ENCODE peak calls at places on chromosomes 11 and 22, in seven cellular contexts. One of them, this sample, is unnamed.

GRCh38 chr22:46220921-46221320 is 29.2 kb downstream of the CDPF1 start:
- DNase-seq in iris pigment epithelial cell: peak
- DNase-seq in epithelial cell of prostate: no peak
- DNase-seq in tibial nerve: no peak
- DNase-seq in NCI-H345: no peak
- DNase-seq in fibroblast of lung: peak
- DNase-seq in effector memory CD4-positive, alpha-beta T cell: no peak
- DNase-seq in this sample: peak

GRCh38 chr22:39470462-39471335 is 13.9 kb downstream of the MGAT3 start:
- DNase-seq in iris pigment epithelial cell: no peak
- DNase-seq in epithelial cell of prostate: no peak
- DNase-seq in tibial nerve: no peak
- DNase-seq in NCI-H345: no peak
- DNase-seq in fibroblast of lung: no peak
- DNase-seq in effector memory CD4-positive, alpha-beta T cell: no peak
- DNase-seq in this sample: no peak

GRCh38 chr11:1153951-1154487 is 3.7 kb upstream of the MUC5AC start:
- DNase-seq in iris pigment epithelial cell: peak
- DNase-seq in epithelial cell of prostate: no peak
- DNase-seq in tibial nerve: no peak
- DNase-seq in NCI-H345: no peak
- DNase-seq in fibroblast of lung: peak
- DNase-seq in effector memory CD4-positive, alpha-beta T cell: no peak
- DNase-seq in this sample: peak

GRCh38 chr11:48047616-48048015 is 67.3 kb downstream of the PTPRJ start:
- DNase-seq in iris pigment epithelial cell: peak
- DNase-seq in epithelial cell of prostate: no peak
- DNase-seq in tibial nerve: no peak
- DNase-seq in NCI-H345: no peak
- DNase-seq in fibroblast of lung: peak
- DNase-seq in effector memory CD4-positive, alpha-beta T cell: no peak
- DNase-seq in this sample: peak

GRCh38 chr11:33891714-33892327 is at the start of gene LMO2:
- DNase-seq in iris pigment epithelial cell: no peak
- DNase-seq in epithelial cell of prostate: no peak
- DNase-seq in tibial nerve: no peak
- DNase-seq in NCI-H345: peak
- DNase-seq in fibroblast of lung: no peak
- DNase-seq in effector memory CD4-positive, alpha-beta T cell: no peak
- DNase-seq in this sample: no peak

GRCh38 chr11:129625930-129626329 is 189.7 kb upstream of the TMEM45B start:
- DNase-seq in iris pigment epithelial cell: no peak
- DNase-seq in epithelial cell of prostate: no peak
- DNase-seq in tibial nerve: no peak
- DNase-seq in NCI-H345: peak
- DNase-seq in fibroblast of lung: no peak
- DNase-seq in effector memory CD4-positive, alpha-beta T cell: no peak
- DNase-seq in this sample: no peak

GRCh38 chr11:131734871-131735270 is 364.5 kb downstream of the NTM start:
- DNase-seq in iris pigment epithelial cell: no peak
- DNase-seq in epithelial cell of prostate: no peak
- DNase-seq in tibial nerve: no peak
- DNase-seq in NCI-H345: peak
- DNase-seq in fibroblast of lung: no peak
- DNase-seq in effector memory CD4-positive, alpha-beta T cell: no peak
- DNase-seq in this sample: no peak

GRCh38 chr22:20545681-20546521 is 38.5 kb downstream of the MED15 start:
- DNase-seq in iris pigment epithelial cell: no peak
- DNase-seq in epithelial cell of prostate: no peak
- DNase-seq in tibial nerve: no peak
- DNase-seq in NCI-H345: no peak
- DNase-seq in fibroblast of lung: no peak
- DNase-seq in effector memory CD4-positive, alpha-beta T cell: no peak
- DNase-seq in this sample: no peak

GRCh38 chr11:87878373-87878779 is 296.9 kb downstream of the RAB38 start:
- DNase-seq in iris pigment epithelial cell: peak
- DNase-seq in epithelial cell of prostate: no peak
- DNase-seq in tibial nerve: no peak
- DNase-seq in NCI-H345: peak
- DNase-seq in fibroblast of lung: peak
- DNase-seq in effector memory CD4-positive, alpha-beta T cell: no peak
- DNase-seq in this sample: peak

GRCh38 chr11:107858217-107859070 is at the start of gene SLC35F2:
- DNase-seq in iris pigment epithelial cell: peak
- DNase-seq in epithelial cell of prostate: peak
- DNase-seq in tibial nerve: no peak
- DNase-seq in NCI-H345: peak
- DNase-seq in fibroblast of lung: peak
- DNase-seq in effector memory CD4-positive, alpha-beta T cell: peak
- DNase-seq in this sample: peak

GRCh38 chr11:133500435-133500834 is 31.9 kb downstream of the OPCML start:
- DNase-seq in iris pigment epithelial cell: no peak
- DNase-seq in epithelial cell of prostate: no peak
- DNase-seq in tibial nerve: no peak
- DNase-seq in NCI-H345: no peak
- DNase-seq in fibroblast of lung: no peak
- DNase-seq in effector memory CD4-positive, alpha-beta T cell: no peak
- DNase-seq in this sample: no peak

GRCh38 chr11:9459573-9460321 is 1.1 kb upstream of the ZNF143 start:
- DNase-seq in iris pigment epithelial cell: peak
- DNase-seq in epithelial cell of prostate: no peak
- DNase-seq in tibial nerve: no peak
- DNase-seq in NCI-H345: peak
- DNase-seq in fibroblast of lung: peak
- DNase-seq in effector memory CD4-positive, alpha-beta T cell: no peak
- DNase-seq in this sample: peak

GRCh38 chr11:127274328-127274676 is 273.7 kb upstream of the KIRREL3 start:
- DNase-seq in iris pigment epithelial cell: no peak
- DNase-seq in epithelial cell of prostate: peak
- DNase-seq in tibial nerve: no peak
- DNase-seq in NCI-H345: no peak
- DNase-seq in fibroblast of lung: no peak
- DNase-seq in effector memory CD4-positive, alpha-beta T cell: no peak
- DNase-seq in this sample: no peak

GRCh38 chr11:70206226-70206785 is 3.2 kb downstream of the FADD start:
- DNase-seq in iris pigment epithelial cell: no peak
- DNase-seq in epithelial cell of prostate: no peak
- DNase-seq in tibial nerve: no peak
- DNase-seq in NCI-H345: no peak
- DNase-seq in fibroblast of lung: no peak
- DNase-seq in effector memory CD4-positive, alpha-beta T cell: no peak
- DNase-seq in this sample: no peak